ENCODE peak calls at places on chromosomes 1 and 21, in five cellular contexts. T is CD8-positive, alpha-beta memory T cell; N is effector CD4-positive, alpha-beta T cell; Y is HEK293T; E is amniotic stem cell. W is an unnamed sample.

GRCh38 chr1:32266926-32267645 is 16.0 kb downstream of the LCK start:
- DNase-seq in T (no peak), N (no peak), Y (no peak), E (no peak), W (no peak)

GRCh38 chr1:30684259-30684658 is 39.1 kb downstream of the MATN1 start:
- DNase-seq in T (no peak), N (no peak), Y (no peak), E (no peak), W (no peak)

GRCh38 chr1:67134692-67135091 is at the start of gene C1orf141:
- DNase-seq in T (no peak), N (no peak), Y (no peak), E (no peak), W (no peak)

GRCh38 chr1:67635055-67635809 is 49.8 kb upstream of the GADD45A start:
- DNase-seq in T (no peak), N (no peak), Y (no peak), E (no peak), W (no peak)

GRCh38 chr1:169495050-169495740 is 9.5 kb upstream of the SLC19A2 start:
- DNase-seq in T (no peak), N (no peak), Y (no peak), E (no peak), W (no peak)

GRCh38 chr1:68276448-68276847 is 44.1 kb upstream of the WLS start:
- DNase-seq in T (no peak), N (no peak), Y (no peak), E (no peak), W (no peak)

GRCh38 chr1:120179420-120180348 is 3.4 kb upstream of the SEC22B start:
- DNase-seq in T (no peak), N (no peak), Y (peak), E (peak), W (no peak)

GRCh38 chr1:33897092-33897725 is 33.3 kb downstream of the HMGB4 start:
- DNase-seq in T (no peak), N (no peak), Y (no peak), E (no peak), W (no peak)

GRCh38 chr1:118947790-118948189 is 40.4 kb downstream of the TBX15 start:
- DNase-seq in T (no peak), N (no peak), Y (no peak), E (no peak), W (no peak)

GRCh38 chr1:3473381-3473844 is 18.9 kb downstream of the ARHGEF16 start:
- DNase-seq in T (no peak), N (no peak), Y (no peak), E (no peak), W (no peak)

GRCh38 chr1:43994794-43995790 is 3.7 kb downstream of the CCDC24 start:
- DNase-seq in T (no peak), N (no peak), Y (peak), E (no peak), W (no peak)

GRCh38 chr1:27630859-27631491 is 4.0 kb downstream of the FGR start:
- DNase-seq in T (no peak), N (no peak), Y (no peak), E (no peak), W (no peak)

GRCh38 chr1:209072481-209072880 is 511.0 kb upstream of the CAMK1G start:
- DNase-seq in T (no peak), N (no peak), Y (no peak), E (no peak), W (no peak)

GRCh38 chr1:40344597-40344996 is 27.5 kb upstream of the COL9A2 start:
- DNase-seq in T (no peak), N (no peak), Y (no peak), E (peak), W (no peak)

GRCh38 chr1:41618066-41618825 is 133.8 kb upstream of the EDN2 start:
- DNase-seq in T (no peak), N (no peak), Y (no peak), E (no peak), W (no peak)

GRCh38 chr1:225876900-225877510 is 5.2 kb downstream of the TMEM63A start:
- DNase-seq in T (no peak), N (no peak), Y (no peak), E (no peak), W (no peak)

GRCh38 chr1:143497374-143497747 is 474.4 kb downstream of the FAM72C start:
- DNase-seq in T (peak), N (no peak), Y (peak), E (no peak), W (no peak)

GRCh38 chr21:39681845-39682244 is 63.1 kb upstream of the IGSF5 start:
- DNase-seq in T (no peak), N (no peak), Y (no peak), E (peak), W (no peak)

GRCh38 chr1:98203461-98203860 is 282.6 kb upstream of the DPYD start:
- DNase-seq in T (no peak), N (no peak), Y (no peak), E (no peak), W (no peak)

GRCh38 chr1:116855788-116856187 is 53.9 kb upstream of the PTGFRN start:
- DNase-seq in T (no peak), N (no peak), Y (peak), E (peak), W (no peak)

GRCh38 chr1:158163000-158163947 is 17.4 kb upstream of the CD1D start:
- DNase-seq in T (no peak), N (no peak), Y (no peak), E (no peak), W (no peak)

GRCh38 chr1:238399558-238399957 is 508.8 kb upstream of the ZP4 start:
- DNase-seq in T (no peak), N (no peak), Y (no peak), E (no peak), W (no peak)

GRCh38 chr1:205980182-205980830 is 22.9 kb downstream of the RAB7B start:
- DNase-seq in T (no peak), N (no peak), Y (no peak), E (no peak), W (no peak)

GRCh38 chr1:192476802-192477298 is 98.7 kb upstream of the RGS1 start:
- DNase-seq in T (no peak), N (no peak), Y (no peak), E (no peak), W (no peak)

GRCh38 chr1:7425771-7426170 is 345.3 kb upstream of the VAMP3 start:
- DNase-seq in T (peak), N (no peak), Y (no peak), E (no peak), W (no peak)

GRCh38 chr1:152224093-152224492 is at the start of gene HRNR:
- DNase-seq in T (no peak), N (no peak), Y (no peak), E (no peak), W (no peak)

GRCh38 chr1:230760360-230760827 is 13.2 kb downstream of the CAPN9 start:
- DNase-seq in T (no peak), N (no peak), Y (no peak), E (no peak), W (no peak)